ENCODE peak calls at places on chromosomes 2 and 18, in five cellular contexts. V is SJCRH30, X is PC-9, Y is heart right ventricle, Z is heart left ventricle. L is an unnamed sample. For H3K4me1 and H3K36me3, the result is how much of the 10 kb centered on the place peaks cover.

GRCh38 chr2:239947361-239948045 is 77.6 kb downstream of the NDUFA10 start:
- DNase-seq in V (no peak), Z (no peak), X (no peak), Y (no peak), L (peak)

GRCh38 chr2:149167941-149168340 is 129.4 kb downstream of the LYPD6B start:
- DNase-seq in Z (no peak), Y (no peak), X (no peak), V (no peak), L (no peak)

GRCh38 chr2:202064206-202064880 is 8.7 kb upstream of the KIAA2012 start:
- DNase-seq in X (peak), Y (peak), V (no peak), Z (peak), L (no peak)

GRCh38 chr2:68943581-68944568 is 8.8 kb downstream of the GKN2 start:
- DNase-seq in V (peak), Z (no peak), X (peak), Y (peak), L (peak)

GRCh38 chr2:102238039-102238756 is 51.4 kb downstream of the IL1RL2 start:
- DNase-seq in Y (no peak), Z (no peak), V (no peak), X (no peak), L (no peak)

GRCh38 chr2:188607501-188607900 is 315.8 kb downstream of the GULP1 start:
- DNase-seq in X (no peak), Y (no peak), V (no peak), Z (no peak), L (no peak)

GRCh38 chr2:124333789-124334188 is 308.7 kb downstream of the CNTNAP5 start:
- DNase-seq in X (no peak), Y (no peak), Z (no peak), V (no peak), L (no peak)

GRCh38 chr2:128301501-128301966 is 17.1 kb downstream of the HS6ST1 start:
- DNase-seq in Z (peak), Y (no peak), V (no peak), X (no peak), L (no peak)

GRCh38 chr2:232139171-232139594 is 177.7 kb downstream of the DIS3L2 start:
- DNase-seq in V (peak), Z (no peak), Y (no peak), X (no peak), L (no peak)

GRCh38 chr2:20215183-20216040 is 9.5 kb downstream of the SDC1 start:
- DNase-seq in V (no peak), Y (no peak), Z (peak), X (no peak), L (no peak)

GRCh38 chr2:214649440-214650205 is 159.9 kb downstream of the BARD1 start:
- DNase-seq in Y (no peak), Z (no peak), V (no peak), X (peak), L (no peak)

GRCh38 chr2:53312721-53313120 is 454.9 kb upstream of the CHAC2 start:
- DNase-seq in Y (no peak), X (no peak), V (no peak), Z (no peak), L (no peak)

GRCh38 chr2:27714851-27715291 is 51.2 kb downstream of the SLC4A1AP start:
- DNase-seq in V (no peak), Z (no peak), Y (no peak), X (no peak), L (no peak)

GRCh38 chr2:172093416-172094318 is 8.4 kb downstream of the DLX1 start:
- DNase-seq in V (no peak), X (no peak), Y (no peak), Z (no peak), L (no peak)

GRCh38 chr2:219737270-219737691 is 109.9 kb downstream of the SLC4A3 start:
- DNase-seq in V (no peak), Y (peak), X (no peak), Z (peak), L (no peak)

GRCh38 chr18:48975817-48976649 is 25.3 kb upstream of the SMAD7 start:
- DNase-seq in Z (peak), X (peak), Y (peak), V (peak), L (peak)

GRCh38 chr2:120820263-120820884 is 84.7 kb downstream of the GLI2 start:
- DNase-seq in X (no peak), Z (no peak), V (peak), Y (peak), L (peak)

GRCh38 chr18:55376387-55376786 is 211.6 kb downstream of the TCF4 start:
- DNase-seq in Z (no peak), V (no peak), X (no peak), Y (no peak), L (no peak)

GRCh38 chr2:39696072-39696471 is 30.4 kb downstream of the TMEM178A start:
- DNase-seq in V (peak), Z (peak), X (peak), Y (no peak), L (peak)

GRCh38 chr2:241314181-241314932 is 1.1 kb downstream of the HDLBP start:
- DNase-seq in X (peak), V (no peak), Z (no peak), Y (no peak), L (no peak)

GRCh38 chr2:191217580-191217979 is 27.6 kb upstream of the MYO1B start:
- DNase-seq in Y (no peak), Z (no peak), V (no peak), X (peak), L (no peak)

GRCh38 chr2:10477443-10478297 is 29.5 kb upstream of the ODC1 start:
- DNase-seq in Y (no peak), Z (no peak), V (no peak), X (no peak), L (no peak)

GRCh38 chr2:98455494-98455976 is 10.9 kb downstream of the INPP4A start:
- DNase-seq in X (no peak), Y (no peak), Z (no peak), V (no peak), L (no peak)

DNA sequence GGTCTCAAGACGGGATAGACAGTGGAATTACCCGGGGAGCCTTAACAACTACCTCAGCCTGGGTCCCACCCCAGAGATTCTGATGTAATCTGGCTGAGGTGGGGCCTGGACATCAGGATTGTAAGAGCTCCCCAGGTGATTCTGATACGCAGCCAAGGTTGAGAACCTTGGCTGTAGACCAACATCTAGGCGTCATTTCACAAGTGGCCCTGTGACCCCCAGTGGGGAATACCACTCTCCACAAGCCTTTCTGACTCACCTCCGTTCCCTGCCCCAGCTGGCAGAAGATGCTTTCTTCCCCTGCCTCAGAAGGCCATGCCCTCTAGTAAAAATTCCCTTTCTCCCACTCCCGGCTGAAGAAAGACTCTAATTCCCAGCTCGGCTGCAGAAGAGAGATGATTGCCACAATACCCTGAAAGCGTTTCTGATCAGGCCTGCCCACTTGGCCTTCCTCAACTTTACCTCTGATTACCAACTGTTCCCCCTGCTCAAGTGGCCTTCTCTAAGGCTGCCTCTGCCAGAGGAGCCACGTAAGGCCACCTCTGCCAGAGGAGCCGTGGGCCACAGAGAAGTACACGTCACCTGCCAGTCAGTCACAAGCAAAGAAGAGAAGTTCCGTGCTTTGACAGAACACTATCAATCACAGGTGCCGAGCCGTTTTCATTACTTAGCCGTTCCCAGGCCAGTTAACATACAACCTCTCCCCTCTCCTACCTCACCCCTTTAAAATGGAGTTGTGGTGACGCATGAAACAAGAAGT is 116.8 kb upstream of the PKDCC start:
- DNase-seq in Z (no peak), V (peak), Y (no peak), X (peak), L (no peak)
- H3K4me1 ChIP-seq in Z (half or more), V (half or more), Y (under half), X (half or more), L (under half)

DNA sequence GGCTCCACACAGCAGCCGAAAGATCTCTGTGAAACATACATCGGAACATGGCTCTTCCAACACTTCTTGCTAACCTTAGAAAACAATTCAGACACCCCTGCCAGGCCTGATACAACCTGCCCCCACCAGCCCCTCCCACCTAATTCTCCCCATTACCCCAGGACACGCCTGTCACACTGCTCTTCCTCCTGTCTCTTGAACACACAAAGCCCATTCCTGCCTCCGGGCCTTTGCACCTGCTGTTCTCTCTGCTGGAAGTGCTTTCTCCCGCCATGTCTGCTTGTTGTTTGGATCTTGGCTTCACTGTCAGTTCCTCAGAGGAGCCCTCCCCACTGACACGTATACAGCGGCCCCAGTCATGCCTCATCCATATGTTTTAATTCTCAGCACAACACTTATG is 24.1 kb downstream of the CELF4 start:
- DNase-seq in X (no peak), Z (no peak), V (no peak), Y (no peak), L (no peak)
- H3K36me3 ChIP-seq in X (under half), Z (under half), V (under half), Y (under half), L (under half)

GRCh38 chr2:119190321-119190720 is 31.8 kb upstream of the C1QL2 start:
- DNase-seq in X (peak), Z (no peak), Y (no peak), V (no peak), L (no peak)
- H3K4me1 ChIP-seq in X (under half), Z (under half), Y (under half), V (under half), L (under half)

DNA sequence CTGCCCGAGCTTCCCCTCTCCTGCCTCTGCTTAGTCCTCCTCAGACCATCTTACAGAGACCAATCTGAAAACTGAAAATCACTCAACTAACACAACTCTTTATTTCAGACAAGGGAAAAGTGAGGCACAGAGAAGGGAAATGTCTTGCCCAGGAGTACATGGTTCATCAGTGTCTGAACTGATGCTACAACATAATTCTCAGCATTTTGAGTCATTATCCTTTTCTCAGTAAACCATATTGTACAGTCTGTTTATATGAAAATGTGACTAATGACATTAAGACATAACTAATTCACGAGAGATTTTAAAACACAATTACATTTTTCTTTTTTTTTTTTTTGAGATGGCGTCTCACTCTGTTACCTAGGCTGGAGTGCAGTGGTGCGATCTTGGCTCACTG is 62.7 kb downstream of the ITSN2 start:
- DNase-seq in Y (no peak), X (no peak), Z (no peak), V (no peak), L (no peak)
- H3K36me3 ChIP-seq in Y (half or more), X (under half), Z (under half), V (half or more), L (under half)

GRCh38 chr2:105802587-105802986 is 57.9 kb downstream of the NCK2 start:
- DNase-seq in X (no peak), Y (no peak), V (no peak), Z (no peak), L (no peak)
- H3K4me1 ChIP-seq in X (under half), Y (under half), V (under half), Z (half or more), L (under half)

GRCh38 chr2:197502201-197502600 is 2.0 kb downstream of the HSPE1 start:
- DNase-seq in X (no peak), V (no peak), Y (no peak), Z (no peak), L (no peak)

GRCh38 chr2:197500503-197501179 is 462 bp downstream of the HSPE1 start:
- DNase-seq in Y (no peak), Z (no peak), V (no peak), X (no peak), L (no peak)

GRCh38 chr2:197504000-197504399 is 3.8 kb downstream of the HSPE1 start:
- DNase-seq in Z (no peak), V (no peak), X (no peak), Y (no peak), L (no peak)

GRCh38 chr2:197504512-197504911 is 4.3 kb downstream of the HSPE1 start:
- DNase-seq in Y (no peak), V (no peak), Z (no peak), X (no peak), L (no peak)

DNA sequence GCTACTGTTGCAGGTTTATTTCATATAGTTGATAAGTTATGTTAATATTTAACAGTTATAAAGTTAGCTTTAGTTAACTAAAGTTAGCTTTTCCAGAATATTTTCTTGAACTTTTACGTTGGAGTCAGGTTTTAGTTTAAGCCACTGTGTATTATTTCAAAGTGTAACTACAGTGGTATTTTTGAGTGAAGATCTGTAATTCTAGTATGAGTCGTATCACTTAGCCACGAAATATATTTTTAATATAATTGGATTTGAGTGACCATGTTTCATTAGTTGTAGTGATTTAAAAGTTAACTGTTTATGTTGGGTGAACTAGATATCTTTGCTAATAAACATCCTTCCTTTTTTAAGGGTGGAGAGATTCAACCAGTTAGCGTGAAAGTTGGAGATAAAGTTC is 2.5 kb downstream of the HSPE1 start:
- DNase-seq in Y (no peak), X (no peak), Z (no peak), V (no peak), L (no peak)
- H3K36me3 ChIP-seq in Y (under half), X (under half), Z (under half), V (half or more), L (half or more)

GRCh38 chr2:216319771-216320170 is 52.5 kb downstream of the MARCHF4 start:
- DNase-seq in Z (no peak), V (no peak), Y (no peak), X (no peak), L (no peak)
- H3K4me1 ChIP-seq in Z (under half), V (under half), Y (under half), X (under half), L (under half)